ENCODE peak calls at places on chromosomes 16 and 17, in four cellular contexts. L is Peyer's patch, V is HFFc6, E is foreskin fibroblast. D is an unnamed sample.

GRCh38 chr16:71185366-71185765 is 45.2 kb downstream of the HYDIN start:
- DNase-seq in L (no peak), V (no peak), E (no peak), D (no peak)

GRCh38 chr16:87533061-87533460 is 40.2 kb upstream of the ZCCHC14 start:
- DNase-seq in L (no peak), V (no peak), E (no peak), D (no peak)

GRCh38 chr17:81741594-81742452 is 29.7 kb downstream of the SLC25A10 start:
- DNase-seq in L (no peak), V (no peak), E (no peak), D (no peak)

GRCh38 chr16:66427451-66427860 is 361 bp downstream of the BEAN1 start:
- DNase-seq in L (no peak), V (no peak), E (no peak), D (no peak)

GRCh38 chr16:86901483-86901882 is 323.1 kb downstream of the FOXL1 start:
- DNase-seq in L (no peak), V (no peak), E (peak; percentile 39), D (no peak)

GRCh38 chr17:52170963-52171572 is 12.6 kb upstream of the CA10 start:
- DNase-seq in L (no peak), V (no peak), E (no peak), D (no peak)

GRCh38 chr17:47705536-47706481 is 11.8 kb downstream of the TBKBP1 start:
- DNase-seq in L (no peak), V (no peak), E (no peak), D (no peak)

GRCh38 chr17:78995761-78996451 is 13.7 kb downstream of the CANT1 start:
- DNase-seq in L (no peak), V (no peak), E (no peak), D (no peak)

GRCh38 chr17:4535667-4536258 is 19.4 kb downstream of the MYBBP1A start:
- DNase-seq in L (no peak), V (no peak), E (no peak), D (no peak)

GRCh38 chr17:49358638-49359247 is 3.3 kb downstream of the ZNF652 start:
- DNase-seq in L (no peak), V (no peak), E (no peak), D (no peak)

GRCh38 chr17:28916302-28916934 is 13.5 kb upstream of the DHRS13 start:
- DNase-seq in L (peak; percentile 41), V (peak; percentile 15), E (no peak), D (no peak)

GRCh38 chr17:17305282-17305801 is 2.2 kb downstream of the NT5M start:
- DNase-seq in L (peak; percentile 69), V (no peak), E (no peak), D (no peak)

GRCh38 chr16:28492511-28492910 is 637 bp upstream of the CLN3 start:
- DNase-seq in L (no peak), V (no peak), E (no peak), D (no peak)

GRCh38 chr16:78133919-78134318 is 34.5 kb downstream of the WWOX start:
- DNase-seq in L (no peak), V (no peak), E (no peak), D (no peak)

GRCh38 chr17:49880291-49881053 is 32.6 kb upstream of the TAC4 start:
- DNase-seq in L (peak; percentile 53), V (peak; percentile 38), E (peak; percentile 38), D (no peak)

GRCh38 chr16:6836771-6837170 is 495.9 kb upstream of the RBFOX1 start:
- DNase-seq in L (no peak), V (no peak), E (no peak), D (no peak)

GRCh38 chr16:72847187-72848044 is 200.5 kb downstream of the ZFHX3 start:
- DNase-seq in L (no peak), V (peak; percentile 39), E (no peak), D (no peak)

GRCh38 chr17:9002610-9003354 is 18.5 kb upstream of the NTN1 start:
- DNase-seq in L (no peak), V (no peak), E (no peak), D (no peak)
- TF ChIP-seq CTCF in L (peak; percentile 28), V (no peak), E (no peak), D (no peak)

DNA sequence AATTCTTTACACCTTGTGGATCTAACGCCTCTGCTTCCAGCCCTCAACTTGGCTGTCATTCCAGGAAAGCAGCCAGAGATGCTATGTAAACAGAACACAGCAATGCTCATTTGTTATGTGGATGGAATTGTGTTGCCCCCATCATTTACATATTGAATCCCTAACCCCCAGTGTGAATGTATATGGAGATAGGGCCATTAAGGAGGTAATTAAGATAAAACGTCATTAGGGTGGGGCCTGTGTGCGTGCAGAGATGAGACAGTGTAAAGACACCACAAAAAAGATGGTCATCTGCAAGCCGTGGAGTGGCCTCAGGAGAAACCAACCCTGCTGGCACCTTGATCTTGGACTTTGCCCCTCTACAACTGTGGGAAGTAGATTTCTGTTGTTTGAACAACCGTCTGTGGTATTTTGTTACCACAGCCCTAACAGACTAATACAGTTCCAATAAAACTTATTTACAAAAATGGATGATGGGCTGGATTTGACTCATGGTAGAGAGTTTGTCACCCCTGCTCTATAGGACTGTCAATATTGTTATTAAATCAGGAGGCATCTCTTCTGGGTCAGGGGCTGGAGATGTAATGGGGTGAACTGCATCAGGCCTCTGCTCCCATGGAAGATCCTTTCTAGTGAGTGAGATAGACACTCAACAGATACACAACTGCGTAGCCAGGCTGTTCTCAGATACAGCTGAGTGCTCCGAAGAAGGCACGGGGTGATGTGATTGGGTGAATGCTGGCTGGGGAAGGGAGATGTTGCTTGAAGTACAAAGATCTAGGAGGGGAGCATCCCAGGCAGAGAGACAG is 339.0 kb downstream of the SNX29 start:
- DNase-seq in L (no peak), V (no peak), E (no peak), D (no peak)
- TF ChIP-seq CTCF in L (no peak), V (no peak), E (no peak), D (no peak)

DNA sequence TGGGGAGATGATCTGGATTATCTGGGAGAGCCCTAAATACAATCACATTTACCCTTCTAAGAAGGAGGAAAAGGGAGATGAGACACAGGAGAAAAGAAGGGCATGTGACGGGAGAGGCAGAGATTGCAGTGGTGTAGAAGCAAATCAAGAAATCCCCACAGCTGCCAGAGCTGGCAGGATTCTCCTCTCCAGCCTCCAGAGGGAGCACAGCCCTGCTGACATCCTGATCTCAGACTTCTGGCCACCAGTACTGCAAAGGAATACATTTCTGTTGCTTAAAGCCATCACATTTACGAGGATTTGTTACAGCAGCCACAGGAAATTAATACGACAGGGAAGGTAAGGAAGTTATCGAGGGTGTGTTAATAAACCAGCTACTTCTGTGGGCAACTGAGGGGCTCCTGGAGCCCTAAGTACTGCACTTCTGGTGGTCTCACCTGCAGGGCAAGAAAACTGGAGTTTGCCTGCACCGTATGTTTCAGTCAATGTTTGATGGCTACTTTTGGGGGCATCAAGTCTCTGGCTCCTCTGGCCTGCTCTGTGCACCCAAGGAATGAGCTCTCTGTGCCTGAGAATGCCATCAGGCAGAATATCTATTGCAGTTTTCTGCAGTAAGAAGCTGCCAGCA is 22.9 kb upstream of the CDH13 start:
- DNase-seq in L (no peak), V (peak; percentile 68), E (peak; percentile 68), D (peak; percentile 21)
- TF ChIP-seq CTCF in L (peak; percentile 42), V (peak; percentile 79), E (peak; percentile 80), D (peak; percentile 86)

GRCh38 chr17:73646409-73647305 is 2.4 kb upstream of the SDK2 start:
- DNase-seq in L (no peak), V (no peak), E (no peak), D (no peak)
- TF ChIP-seq CTCF in L (no peak), V (no peak), E (no peak), D (no peak)

GRCh38 chr16:68094614-68094934 is 9.4 kb downstream of the NFATC3 start:
- DNase-seq in L (no peak), V (no peak), E (no peak), D (no peak)
- TF ChIP-seq CTCF in L (no peak), V (peak; percentile 33), E (no peak), D (no peak)

GRCh38 chr16:58678716-58679115 is 5.9 kb downstream of the SLC38A7 start:
- DNase-seq in L (no peak), V (peak; percentile 71), E (peak; percentile 25), D (no peak)
- TF ChIP-seq CTCF in L (peak; percentile 23), V (peak; percentile 69), E (no peak), D (peak; percentile 22)

GRCh38 chr16:59412275-59412841 is 678.2 kb upstream of the GOT2 start:
- DNase-seq in L (no peak), V (peak; percentile 25), E (no peak), D (no peak)
- TF ChIP-seq CTCF in L (no peak), V (peak; percentile 74), E (peak; percentile 56), D (peak; percentile 50)

DNA sequence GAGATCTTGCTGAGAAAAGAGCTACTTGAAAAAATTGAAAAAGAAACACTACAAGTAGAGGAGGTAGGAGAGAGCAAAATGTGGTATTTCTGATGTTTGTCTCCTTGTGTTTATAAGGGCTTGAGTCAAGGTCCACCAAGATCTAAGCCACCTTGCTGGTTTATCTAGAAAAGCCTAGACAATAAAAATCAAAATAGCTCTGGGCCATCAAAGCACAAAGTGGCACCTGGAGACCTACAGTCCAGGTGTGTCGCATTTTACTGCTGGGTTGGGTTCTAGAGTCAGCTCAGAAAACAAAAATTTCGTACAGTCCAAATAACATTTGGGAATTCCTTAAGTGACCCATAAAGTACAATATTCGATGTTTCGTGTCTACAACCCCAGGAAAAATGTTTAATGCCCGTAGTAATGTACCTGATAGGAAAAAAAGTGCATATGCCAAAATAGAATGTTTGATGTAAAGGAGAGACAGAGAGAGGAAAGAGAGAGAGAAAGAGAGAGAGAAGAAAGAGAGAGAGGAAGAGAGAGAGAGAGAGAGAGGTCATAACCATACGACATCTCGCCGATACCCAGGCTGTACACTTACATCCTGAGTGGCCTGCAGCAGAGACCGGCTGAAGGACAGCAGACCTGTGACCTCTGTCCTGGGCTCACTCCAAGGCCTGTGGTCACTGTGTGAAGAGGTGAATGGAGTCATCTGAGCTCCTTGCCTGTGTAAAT is 27.1 kb downstream of the PRSS54 start:
- DNase-seq in L (no peak), V (no peak), E (no peak), D (no peak)
- TF ChIP-seq CTCF in L (no peak), V (no peak), E (no peak), D (no peak)

D was measured in AG04449.